ENCODE peak calls at places on chromosomes 7 and 10, in seven cellular contexts. H is NCI-H1105; A is DMS79 treated with DMSO at 0.1 percent for 48 hours; J is LoVo; D is nephron progenitor cell; M is activated CD8-positive, alpha-beta memory T cell treated with anti-CD3 and anti-CD28 coated beads for 48 hours; S is HEK293T. R is an unnamed sample.

GRCh38 chr7:156475666-156476065 is 164.9 kb upstream of the RNF32 start:
- DNase-seq in H (no peak), D (no peak), J (peak; percentile 42), A (no peak), M (no peak), S (no peak), R (no peak)

GRCh38 chr10:131824371-131825149 is 76.2 kb upstream of the PPP2R2D start:
- DNase-seq in D (no peak), A (no peak), M (no peak), S (no peak), J (no peak), H (no peak), R (no peak)

GRCh38 chr10:65358565-65358964 is 1567.3 kb upstream of the LRRTM3 start:
- DNase-seq in J (no peak), D (peak; percentile 12), H (no peak), S (peak; percentile 13), A (no peak), M (no peak), R (peak; percentile 52)

GRCh38 chr7:67692425-67692824 is 695.8 kb downstream of the TYW1 start:
- DNase-seq in D (no peak), A (no peak), H (peak; percentile 42), J (no peak), S (no peak), M (no peak), R (no peak)

GRCh38 chr7:138890782-138891445 is 90.3 kb downstream of the KIAA1549 start:
- DNase-seq in D (no peak), M (no peak), S (no peak), H (no peak), J (peak; percentile 92), A (no peak), R (no peak)

GRCh38 chr7:43085017-43085416 is 27.4 kb upstream of the HECW1 start:
- DNase-seq in M (no peak), J (no peak), A (no peak), S (no peak), H (no peak), D (no peak), R (no peak)

GRCh38 chr7:142806957-142807356 is 36.2 kb downstream of the PRSS2 start:
- DNase-seq in D (no peak), J (no peak), S (no peak), H (no peak), A (no peak), M (no peak), R (no peak)

GRCh38 chr10:96512524-96512991 is 1.2 kb downstream of the TLL2 start:
- DNase-seq in M (no peak), S (peak; percentile 32), D (peak; percentile 54), J (no peak), A (peak; percentile 28), H (no peak), R (peak; percentile 21)

GRCh38 chr10:132011027-132011426 is 29.3 kb upstream of the BNIP3 start:
- DNase-seq in M (no peak), H (no peak), A (no peak), D (no peak), J (no peak), S (no peak), R (no peak)

R was measured in endothelial cell of umbilical vein.